ENCODE peak calls at places on chromosomes 6 and 20, in four cellular contexts. One of them, this sample, is unnamed.

GRCh38 chr6:710601-711571 is 17.9 kb upstream of the EXOC2 start:
- DNase-seq in adrenal gland: peak; percentile 75
- DNase-seq in A549: peak; percentile 19
- DNase-seq in heart left ventricle: peak; percentile 80
- DNase-seq in this sample: peak; percentile 65

GRCh38 chr20:20022498-20022897 is 5.3 kb downstream of the NAA20 start:
- DNase-seq in adrenal gland: no peak
- DNase-seq in A549: no peak
- DNase-seq in heart left ventricle: no peak
- DNase-seq in this sample: no peak

GRCh38 chr6:99614430-99615161 is 8.0 kb downstream of the PRDM13 start:
- DNase-seq in adrenal gland: no peak
- DNase-seq in A549: peak; percentile 51
- DNase-seq in heart left ventricle: peak; percentile 60
- DNase-seq in this sample: no peak

GRCh38 chr20:43767686-43768474 is 41.1 kb upstream of the GTSF1L start:
- DNase-seq in adrenal gland: no peak
- DNase-seq in A549: no peak
- DNase-seq in heart left ventricle: no peak
- DNase-seq in this sample: no peak

GRCh38 chr6:98835149-98836024 is 1.0 kb downstream of the POU3F2 start:
- DNase-seq in adrenal gland: no peak
- DNase-seq in A549: no peak
- DNase-seq in heart left ventricle: peak; percentile 61
- DNase-seq in this sample: no peak

GRCh38 chr6:53216301-53216700 is 67.7 kb upstream of the GCM1 start:
- DNase-seq in adrenal gland: no peak
- DNase-seq in A549: no peak
- DNase-seq in heart left ventricle: no peak
- DNase-seq in this sample: no peak

GRCh38 chr6:130781557-130781956 is 45.6 kb upstream of the SMLR1 start:
- DNase-seq in adrenal gland: no peak
- DNase-seq in A549: no peak
- DNase-seq in heart left ventricle: no peak
- DNase-seq in this sample: no peak

GRCh38 chr6:52497652-52498408 is 77.7 kb downstream of the EFHC1 start:
- DNase-seq in adrenal gland: no peak
- DNase-seq in A549: no peak
- DNase-seq in heart left ventricle: no peak
- DNase-seq in this sample: no peak

GRCh38 chr6:37020426-37021211 is 15.2 kb downstream of the FGD2 start:
- DNase-seq in adrenal gland: no peak
- DNase-seq in A549: no peak
- DNase-seq in heart left ventricle: no peak
- DNase-seq in this sample: peak; percentile 81

GRCh38 chr6:123829302-123829953 is 25.8 kb downstream of the NKAIN2 start:
- DNase-seq in adrenal gland: no peak
- DNase-seq in A549: no peak
- DNase-seq in heart left ventricle: no peak
- DNase-seq in this sample: no peak

GRCh38 chr6:73558624-73559398 is 38.0 kb upstream of the EEF1A1 start:
- DNase-seq in adrenal gland: no peak
- DNase-seq in A549: no peak
- DNase-seq in heart left ventricle: no peak
- DNase-seq in this sample: no peak

GRCh38 chr6:56292505-56293181 is 45.3 kb upstream of the COL21A1 start:
- DNase-seq in adrenal gland: peak; percentile 55
- DNase-seq in A549: peak; percentile 39
- DNase-seq in heart left ventricle: no peak
- DNase-seq in this sample: peak; percentile 43

GRCh38 chr6:8274240-8274639 is 161.1 kb downstream of the SLC35B3 start:
- DNase-seq in adrenal gland: no peak
- DNase-seq in A549: no peak
- DNase-seq in heart left ventricle: no peak
- DNase-seq in this sample: no peak

GRCh38 chr6:79895382-79896100 is 51.8 kb downstream of the ELOVL4 start:
- DNase-seq in adrenal gland: no peak
- DNase-seq in A549: no peak
- DNase-seq in heart left ventricle: no peak
- DNase-seq in this sample: no peak

GRCh38 chr6:21348462-21349195 is 244.9 kb upstream of the SOX4 start:
- DNase-seq in adrenal gland: no peak
- DNase-seq in A549: no peak
- DNase-seq in heart left ventricle: peak; percentile 64
- DNase-seq in this sample: no peak

GRCh38 chr6:110543106-110543505 is 66.7 kb upstream of the SLC22A16 start:
- DNase-seq in adrenal gland: no peak
- DNase-seq in A549: no peak
- DNase-seq in heart left ventricle: no peak
- DNase-seq in this sample: no peak

GRCh38 chr20:5914859-5915258 is 35.5 kb downstream of the TRMT6 start:
- DNase-seq in adrenal gland: no peak
- DNase-seq in A549: no peak
- DNase-seq in heart left ventricle: no peak
- DNase-seq in this sample: no peak

GRCh38 chr6:45560421-45560820 is 182.7 kb upstream of the SUPT3H start:
- DNase-seq in adrenal gland: no peak
- DNase-seq in A549: no peak
- DNase-seq in heart left ventricle: no peak
- DNase-seq in this sample: no peak

GRCh38 chr20:1964659-1965405 is 29.0 kb downstream of the PDYN start:
- DNase-seq in adrenal gland: peak; percentile 48
- DNase-seq in A549: no peak
- DNase-seq in heart left ventricle: no peak
- DNase-seq in this sample: no peak

GRCh38 chr6:135025775-135026174 is 28.8 kb downstream of the HBS1L start:
- DNase-seq in adrenal gland: no peak
- DNase-seq in A549: no peak
- DNase-seq in heart left ventricle: no peak
- DNase-seq in this sample: no peak

GRCh38 chr6:79257381-79258205 is 23.1 kb upstream of the HMGN3 start:
- DNase-seq in adrenal gland: peak; percentile 57
- DNase-seq in A549: no peak
- DNase-seq in heart left ventricle: no peak
- DNase-seq in this sample: no peak

GRCh38 chr20:58469500-58470129 is 45.6 kb downstream of the APCDD1L start:
- DNase-seq in adrenal gland: no peak
- DNase-seq in A549: no peak
- DNase-seq in heart left ventricle: no peak
- DNase-seq in this sample: no peak

GRCh38 chr20:60365063-60365640 is 406.9 kb downstream of the CDH26 start:
- DNase-seq in adrenal gland: no peak
- DNase-seq in A549: no peak
- DNase-seq in heart left ventricle: no peak
- DNase-seq in this sample: peak; percentile 6

GRCh38 chr6:111764238-111765182 is 108.7 kb downstream of the FYN start:
- DNase-seq in adrenal gland: no peak
- DNase-seq in A549: no peak
- DNase-seq in heart left ventricle: no peak
- DNase-seq in this sample: peak; percentile 71

GRCh38 chr20:59087829-59088433 is 45.3 kb upstream of the PRELID3B start:
- DNase-seq in adrenal gland: peak; percentile 93
- DNase-seq in A549: peak; percentile 70
- DNase-seq in heart left ventricle: peak; percentile 86
- DNase-seq in this sample: peak; percentile 81

GRCh38 chr6:127205031-127205430 is 61.6 kb upstream of the RNF146 start:
- DNase-seq in adrenal gland: no peak
- DNase-seq in A549: no peak
- DNase-seq in heart left ventricle: no peak
- DNase-seq in this sample: no peak

GRCh38 chr6:81788748-81789147 is 36.3 kb upstream of the TENT5A start:
- DNase-seq in adrenal gland: no peak
- DNase-seq in A549: no peak
- DNase-seq in heart left ventricle: no peak
- DNase-seq in this sample: peak; percentile 31

GRCh38 chr6:170008386-170008785 is 257.0 kb downstream of the ERMARD start:
- DNase-seq in adrenal gland: peak; percentile 41
- DNase-seq in A549: no peak
- DNase-seq in heart left ventricle: no peak
- DNase-seq in this sample: no peak

GRCh38 chr6:64505312-64505711 is 869.7 kb downstream of the PHF3 start:
- DNase-seq in adrenal gland: no peak
- DNase-seq in A549: no peak
- DNase-seq in heart left ventricle: peak; percentile 8
- DNase-seq in this sample: no peak

GRCh38 chr6:31055401-31055800 is 45.1 kb downstream of the MUC22 start:
- DNase-seq in adrenal gland: no peak
- DNase-seq in A549: no peak
- DNase-seq in heart left ventricle: no peak
- DNase-seq in this sample: no peak

GRCh38 chr20:21571841-21572690 is 58.2 kb upstream of the NKX2-2 start:
- DNase-seq in adrenal gland: peak; percentile 50
- DNase-seq in A549: no peak
- DNase-seq in heart left ventricle: no peak
- DNase-seq in this sample: peak; percentile 10

GRCh38 chr20:44598413-44599290 is 16.3 kb downstream of the PKIG start:
- DNase-seq in adrenal gland: no peak
- DNase-seq in A549: no peak
- DNase-seq in heart left ventricle: peak; percentile 77
- DNase-seq in this sample: no peak

GRCh38 chr6:22056398-22056797 is 240.4 kb downstream of the PRL start:
- DNase-seq in adrenal gland: no peak
- DNase-seq in A549: no peak
- DNase-seq in heart left ventricle: no peak
- DNase-seq in this sample: no peak

GRCh38 chr6:36847991-36848390 is 8.7 kb upstream of the CPNE5 start:
- DNase-seq in adrenal gland: no peak
- DNase-seq in A549: no peak
- DNase-seq in heart left ventricle: no peak
- DNase-seq in this sample: peak; percentile 51

GRCh38 chr6:100617633-100618348 is 153.1 kb upstream of the SIM1 start:
- DNase-seq in adrenal gland: no peak
- DNase-seq in A549: no peak
- DNase-seq in heart left ventricle: no peak
- DNase-seq in this sample: no peak

GRCh38 chr6:109000289-109000688 is 94.4 kb downstream of the SESN1 start:
- DNase-seq in adrenal gland: no peak
- DNase-seq in A549: no peak
- DNase-seq in heart left ventricle: no peak
- DNase-seq in this sample: no peak

GRCh38 chr20:58839991-58840747 is 10.5 kb downstream of the GNAS-AS1 start:
- DNase-seq in adrenal gland: no peak
- DNase-seq in A549: no peak
- DNase-seq in heart left ventricle: no peak
- DNase-seq in this sample: no peak

GRCh38 chr20:10312111-10312510 is 93.5 kb downstream of the SNAP25 start:
- DNase-seq in adrenal gland: no peak
- DNase-seq in A549: no peak
- DNase-seq in heart left ventricle: no peak
- DNase-seq in this sample: no peak

GRCh38 chr20:32763202-32763999 is 1.2 kb downstream of the DNMT3B start:
- DNase-seq in adrenal gland: no peak
- DNase-seq in A549: no peak
- DNase-seq in heart left ventricle: no peak
- DNase-seq in this sample: peak; percentile 23
- H3K4me1 ChIP-seq in adrenal gland: peaks cover 14% of the 10 kb centered on the region
- H3K4me1 ChIP-seq in A549: peaks cover 42% of the 10 kb centered on the region
- H3K4me1 ChIP-seq in heart left ventricle: peaks cover 26% of the 10 kb centered on the region
- H3K4me1 ChIP-seq in this sample: no peaks in the 10 kb centered on the region

DNA sequence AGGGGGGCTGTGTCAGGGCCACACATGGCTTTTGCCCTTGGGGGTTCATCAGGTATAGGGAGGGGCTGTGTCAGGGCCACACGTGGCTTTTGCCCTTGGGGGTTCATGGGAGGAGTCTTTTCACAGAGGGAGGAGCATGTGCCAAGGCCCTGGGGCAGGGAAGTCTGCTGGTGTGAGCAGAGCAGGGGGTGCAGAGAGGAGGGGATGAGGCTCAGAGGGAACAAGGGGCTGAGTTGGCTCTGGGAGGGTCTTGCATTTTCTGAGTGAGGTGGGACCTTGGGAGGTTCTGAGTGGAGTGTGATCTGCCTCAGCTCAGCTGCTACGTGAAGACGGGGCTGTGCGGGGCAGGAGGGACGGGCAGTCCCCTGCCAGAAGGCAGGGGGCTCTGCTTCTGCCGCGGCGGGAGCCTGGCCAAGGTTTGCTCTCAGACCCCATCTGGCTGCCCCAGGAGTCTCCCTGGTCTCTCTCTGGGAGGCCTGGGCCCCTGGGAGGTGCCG is 6.0 kb upstream of the SOX18 start:
- DNase-seq in adrenal gland: no peak
- DNase-seq in A549: no peak
- DNase-seq in heart left ventricle: no peak
- DNase-seq in this sample: no peak
- H3K27ac ChIP-seq in adrenal gland: peak overlapping the region; percentile 11
- H3K27ac ChIP-seq in A549: peak overlapping the region; percentile 31
- H3K27ac ChIP-seq in heart left ventricle: peak overlapping the region; percentile 82
- H3K27ac ChIP-seq in this sample: no peak overlapping the region

GRCh38 chr6:143959865-143960264 is 48.2 kb downstream of the PLAGL1 start:
- DNase-seq in adrenal gland: no peak
- DNase-seq in A549: no peak
- DNase-seq in heart left ventricle: no peak
- DNase-seq in this sample: no peak
- H3K4me1 ChIP-seq in adrenal gland: peaks cover 11% of the 10 kb centered on the region
- H3K4me1 ChIP-seq in A549: no peaks in the 10 kb centered on the region
- H3K4me1 ChIP-seq in heart left ventricle: peaks cover 29% of the 10 kb centered on the region
- H3K4me1 ChIP-seq in this sample: peaks cover 5% of the 10 kb centered on the region

GRCh38 chr6:160058603-160059215 is 62.9 kb upstream of the SLC22A1 start:
- DNase-seq in adrenal gland: no peak
- DNase-seq in A549: no peak
- DNase-seq in heart left ventricle: no peak
- DNase-seq in this sample: peak; percentile 13

GRCh38 chr6:160060221-160060620 is 61.4 kb upstream of the SLC22A1 start:
- DNase-seq in adrenal gland: no peak
- DNase-seq in A549: no peak
- DNase-seq in heart left ventricle: no peak
- DNase-seq in this sample: no peak

GRCh38 chr6:160063771-160064413 is 57.7 kb upstream of the SLC22A1 start:
- DNase-seq in adrenal gland: no peak
- DNase-seq in A549: no peak
- DNase-seq in heart left ventricle: no peak
- DNase-seq in this sample: no peak

GRCh38 chr6:160057080-160057479 is 64.5 kb upstream of the SLC22A1 start:
- DNase-seq in adrenal gland: no peak
- DNase-seq in A549: no peak
- DNase-seq in heart left ventricle: no peak
- DNase-seq in this sample: peak; percentile 3

GRCh38 chr6:160060920-160061447 is 60.6 kb upstream of the SLC22A1 start:
- DNase-seq in adrenal gland: no peak
- DNase-seq in A549: no peak
- DNase-seq in heart left ventricle: no peak
- DNase-seq in this sample: no peak
- H3K27ac ChIP-seq in adrenal gland: no peak overlapping the region
- H3K27ac ChIP-seq in A549: no peak overlapping the region
- H3K27ac ChIP-seq in heart left ventricle: no peak overlapping the region
- H3K27ac ChIP-seq in this sample: no peak overlapping the region

DNA sequence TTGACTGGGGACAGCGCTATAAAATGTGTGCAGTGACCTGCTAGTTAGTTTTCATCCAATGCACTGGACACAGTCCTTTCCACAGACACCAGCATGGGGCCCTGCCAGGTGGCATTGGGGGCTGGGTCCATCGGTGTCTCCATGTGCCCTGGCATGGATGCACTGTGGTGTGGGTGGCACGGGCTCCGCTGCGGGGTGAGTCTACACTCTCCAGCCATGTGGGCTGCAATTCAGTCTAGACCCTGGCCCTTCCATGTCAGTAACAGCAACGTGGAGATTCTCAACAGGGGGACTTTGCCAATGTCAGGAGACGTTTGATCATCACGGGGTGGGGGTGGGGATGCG is 100.0 kb downstream of the RAMACL start:
- DNase-seq in adrenal gland: no peak
- DNase-seq in A549: no peak
- DNase-seq in heart left ventricle: no peak
- DNase-seq in this sample: no peak
- H3K4me1 ChIP-seq in adrenal gland: no peaks in the 10 kb centered on the region
- H3K4me1 ChIP-seq in A549: no peaks in the 10 kb centered on the region
- H3K4me1 ChIP-seq in heart left ventricle: peaks cover 24% of the 10 kb centered on the region
- H3K4me1 ChIP-seq in this sample: peaks cover 3% of the 10 kb centered on the region